ENCODE peak calls at places on chromosomes 1 and 21, in ten cellular contexts. V, G, R, C, I, H, Z, U, B and M are unnamed samples.

GRCh38 chr1:211825990-211826389 is 4.6 kb downstream of the LPGAT1 start:
- DNase-seq in V (no peak), G (peak; percentile 45), R (peak; percentile 46), C (no peak), I (no peak), H (peak; percentile 17), Z (no peak), U (no peak), B (peak; percentile 62), M (peak; percentile 78)

GRCh38 chr1:41501581-41501980 is 17.1 kb upstream of the EDN2 start:
- DNase-seq in V (no peak), G (no peak), R (no peak), C (no peak), I (no peak), H (no peak), Z (no peak), U (no peak), B (no peak), M (no peak)

GRCh38 chr1:116367256-116367949 is 5.6 kb upstream of the ATP1A1 start:
- DNase-seq in V (no peak), G (no peak), R (no peak), C (no peak), I (no peak), H (no peak), Z (no peak), U (no peak), B (no peak), M (no peak)

GRCh38 chr21:31509108-31510017 is 150.1 kb upstream of the SOD1 start:
- DNase-seq in V (peak; percentile 23), G (no peak), R (no peak), C (no peak), I (no peak), H (no peak), Z (peak; percentile 29), U (peak; percentile 87), B (peak; percentile 14), M (peak; percentile 21)

GRCh38 chr21:34989337-34990151 is 59.6 kb downstream of the RUNX1 start:
- DNase-seq in V (no peak), G (no peak), R (peak; percentile 18), C (no peak), I (no peak), H (no peak), Z (no peak), U (peak; percentile 57), B (no peak), M (peak; percentile 61)

GRCh38 chr1:79811173-79811572 is 804.6 kb upstream of the ADGRL4 start:
- DNase-seq in V (no peak), G (peak; percentile 62), R (peak; percentile 15), C (no peak), I (no peak), H (peak; percentile 47), Z (no peak), U (no peak), B (peak; percentile 80), M (peak; percentile 81)

GRCh38 chr1:48674641-48675040 is 102.0 kb downstream of the BEND5 start:
- DNase-seq in V (no peak), G (peak; percentile 2), R (peak; percentile 9), C (no peak), I (no peak), H (no peak), Z (no peak), U (no peak), B (peak; percentile 50), M (peak; percentile 11)

GRCh38 chr1:47205918-47206317 is 16.1 kb upstream of the PDZK1IP1 start:
- DNase-seq in V (no peak), G (no peak), R (no peak), C (no peak), I (no peak), H (no peak), Z (no peak), U (no peak), B (no peak), M (no peak)

GRCh38 chr1:19439464-19440171 is 45.7 kb downstream of the CAPZB start:
- DNase-seq in V (no peak), G (no peak), R (no peak), C (peak; percentile 77), I (no peak), H (no peak), Z (peak; percentile 14), U (no peak), B (peak; percentile 41), M (no peak)

GRCh38 chr1:11856698-11857097 is 2.0 kb downstream of the NPPB start:
- DNase-seq in V (no peak), G (no peak), R (no peak), C (no peak), I (no peak), H (no peak), Z (no peak), U (no peak), B (no peak), M (no peak)

GRCh38 chr1:38804062-38804886 is 55.3 kb downstream of the RRAGC start:
- DNase-seq in V (no peak), G (no peak), R (no peak), C (no peak), I (no peak), H (no peak), Z (no peak), U (no peak), B (no peak), M (no peak)

GRCh38 chr1:24600551-24600950 is 42.6 kb upstream of the SRRM1 start:
- DNase-seq in V (no peak), G (no peak), R (no peak), C (no peak), I (no peak), H (no peak), Z (no peak), U (no peak), B (no peak), M (no peak)

GRCh38 chr1:214677945-214678344 is 75.0 kb downstream of the CENPF start:
- DNase-seq in V (no peak), G (no peak), R (no peak), C (no peak), I (no peak), H (no peak), Z (no peak), U (no peak), B (no peak), M (no peak)

GRCh38 chr1:154351363-154352068 is 26.2 kb downstream of the ATP8B2 start:
- DNase-seq in V (no peak), G (no peak), R (no peak), C (no peak), I (no peak), H (no peak), Z (no peak), U (no peak), B (no peak), M (no peak)

GRCh38 chr1:119772298-119772697 is 3.6 kb upstream of the HMGCS2 start:
- DNase-seq in V (no peak), G (no peak), R (no peak), C (no peak), I (no peak), H (no peak), Z (no peak), U (no peak), B (no peak), M (no peak)

GRCh38 chr1:114224196-114224907 is 70.7 kb upstream of the SYT6 start:
- DNase-seq in V (no peak), G (no peak), R (no peak), C (no peak), I (no peak), H (no peak), Z (no peak), U (no peak), B (peak; percentile 8), M (no peak)

GRCh38 chr1:93783876-93784275 is 95.1 kb downstream of the DNTTIP2 start:
- DNase-seq in V (no peak), G (no peak), R (no peak), C (no peak), I (no peak), H (no peak), Z (no peak), U (no peak), B (no peak), M (no peak)

GRCh38 chr1:202205523-202206190 is 12.1 kb downstream of the LGR6 start:
- DNase-seq in V (no peak), G (no peak), R (no peak), C (no peak), I (no peak), H (no peak), Z (no peak), U (no peak), B (no peak), M (no peak)